ENCODE peak calls at places on chromosomes 1 and 21, in eight cellular contexts. L is central memory CD8-positive, alpha-beta T cell; X is gastrocnemius medialis; B is psoas muscle; S is activated CD8-positive, alpha-beta T cell treated with anti-CD3 and anti-CD28 coated beads for 36 hours; U is A549; R is Panc1; H is CD8-positive, alpha-beta T cell. N is an unnamed sample.

GRCh38 chr1:16142383-16142995 is 13.4 kb downstream of the EPHA2 start:
- ATAC-seq in L (no peak), X (no peak), B (no peak), S (no peak), U (no peak), R (no peak), H (no peak), N (no peak)

GRCh38 chr1:111988743-111989453 is 570 bp downstream of the KCND3 start:
- ATAC-seq in L (no peak), X (peak), B (no peak), S (no peak), U (no peak), R (no peak), H (no peak), N (no peak)

GRCh38 chr1:203573730-203574129 is 52.9 kb upstream of the ATP2B4 start:
- ATAC-seq in L (no peak), X (no peak), B (no peak), S (no peak), U (peak), R (no peak), H (no peak), N (no peak)

GRCh38 chr1:33302325-33302724 is 18.6 kb downstream of the A3GALT2 start:
- ATAC-seq in L (peak), X (no peak), B (no peak), S (peak), U (no peak), R (no peak), H (peak), N (no peak)

GRCh38 chr1:194176212-194176611 is 989.8 kb upstream of the B3GALT2 start:
- ATAC-seq in L (no peak), X (no peak), B (no peak), S (no peak), U (no peak), R (no peak), H (no peak), N (no peak)

GRCh38 chr1:234922987-234923386 is 205.7 kb downstream of the TOMM20 start:
- ATAC-seq in L (no peak), X (no peak), B (no peak), S (no peak), U (no peak), R (no peak), H (no peak), N (no peak)

GRCh38 chr21:36478941-36479340 is 981 bp downstream of the CLDN14 start:
- ATAC-seq in L (no peak), X (no peak), B (no peak), S (no peak), U (peak), R (no peak), H (no peak), N (no peak)

GRCh38 chr1:54556110-54556509 is 8.1 kb downstream of the ACOT11 start:
- ATAC-seq in L (no peak), X (no peak), B (no peak), S (no peak), U (no peak), R (no peak), H (no peak), N (no peak)

GRCh38 chr1:50415235-50416149 is 7.8 kb downstream of the DMRTA2 start:
- ATAC-seq in L (no peak), X (no peak), B (no peak), S (no peak), U (no peak), R (no peak), H (no peak), N (no peak)

GRCh38 chr1:164155337-164155850 is 403.6 kb upstream of the PBX1 start:
- ATAC-seq in L (no peak), X (no peak), B (no peak), S (no peak), U (no peak), R (no peak), H (no peak), N (no peak)

GRCh38 chr1:155300553-155301329 is 497 bp downstream of the PKLR start:
- ATAC-seq in L (no peak), X (no peak), B (no peak), S (no peak), U (no peak), R (peak), H (no peak), N (no peak)

GRCh38 chr1:212442408-212442807 is 9.7 kb downstream of the NENF start:
- ATAC-seq in L (no peak), X (no peak), B (peak), S (no peak), U (no peak), R (no peak), H (no peak), N (no peak)

GRCh38 chr1:206556047-206556747 is 48.9 kb downstream of the RASSF5 start:
- ATAC-seq in L (peak), X (no peak), B (no peak), S (peak), U (peak), R (no peak), H (peak), N (peak)

GRCh38 chr1:17214876-17215544 is 10.1 kb downstream of the PADI1 start:
- ATAC-seq in L (no peak), X (no peak), B (no peak), S (no peak), U (no peak), R (no peak), H (no peak), N (no peak)

GRCh38 chr1:214321686-214322453 is 40.9 kb downstream of the SMYD2 start:
- ATAC-seq in L (no peak), X (no peak), B (no peak), S (no peak), U (no peak), R (no peak), H (no peak), N (no peak)

GRCh38 chr1:54808443-54809207 is 7.5 kb upstream of the TTC22 start:
- ATAC-seq in L (no peak), X (no peak), B (no peak), S (no peak), U (peak), R (no peak), H (no peak), N (no peak)

GRCh38 chr21:43591468-43592050 is 67.7 kb downstream of the HSF2BP start:
- ATAC-seq in L (no peak), X (no peak), B (peak), S (no peak), U (peak), R (peak), H (no peak), N (no peak)